ENCODE peak calls at places on chromosome 18, in six cellular contexts. A is stimulated activated CD8-positive, alpha-beta memory T cell treated with anti-CD3 and anti-CD28 coated beads, Interleukin-15, amount 100 ng/mL, for 48 hours; E is NAMALWA; O is iPS-NIHi11; S is COR-L47; Q is M059J. I is an unnamed sample.

GRCh38 chr18:10213526-10213925 is 240.9 kb upstream of the APCDD1 start:
- DNase-seq in A (no peak), E (peak), O (no peak), S (peak), Q (peak), I (no peak)

GRCh38 chr18:36402765-36403396 is 105.4 kb downstream of the FHOD3 start:
- DNase-seq in A (no peak), E (peak), O (peak), S (no peak), Q (no peak), I (no peak)

GRCh38 chr18:3330622-3331021 is 68.7 kb downstream of the MYL12B start:
- DNase-seq in A (no peak), E (no peak), O (no peak), S (no peak), Q (no peak), I (no peak)

GRCh38 chr18:31683106-31683505 is 1.3 kb downstream of the B4GALT6 start:
- DNase-seq in A (no peak), E (no peak), O (no peak), S (no peak), Q (no peak), I (no peak)

GRCh38 chr18:46712406-46712805 is 44.4 kb downstream of the ST8SIA5 start:
- DNase-seq in A (no peak), E (no peak), O (no peak), S (no peak), Q (peak), I (no peak)

GRCh38 chr18:74485860-74486849 is 10.0 kb upstream of the CNDP2 start:
- DNase-seq in A (no peak), E (no peak), O (no peak), S (no peak), Q (no peak), I (no peak)

GRCh38 chr18:73842795-73843394 is 304.7 kb downstream of the FBXO15 start:
- DNase-seq in A (no peak), E (peak), O (peak), S (peak), Q (peak), I (peak)

GRCh38 chr18:2894841-2895370 is 48.1 kb downstream of the EMILIN2 start:
- DNase-seq in A (no peak), E (no peak), O (no peak), S (no peak), Q (no peak), I (no peak)

GRCh38 chr18:9629709-9630108 is 15.3 kb upstream of the PPP4R1 start:
- DNase-seq in A (no peak), E (no peak), O (no peak), S (no peak), Q (no peak), I (no peak)

GRCh38 chr18:13026583-13027270 is 35.6 kb downstream of the CEP192 start:
- DNase-seq in A (no peak), E (no peak), O (no peak), S (no peak), Q (peak), I (no peak)

GRCh38 chr18:73790582-73790981 is 357.1 kb downstream of the FBXO15 start:
- DNase-seq in A (no peak), E (no peak), O (no peak), S (no peak), Q (no peak), I (no peak)

GRCh38 chr18:24499814-24500601 is 39.6 kb downstream of the HRH4 start:
- DNase-seq in A (no peak), E (no peak), O (no peak), S (no peak), Q (peak), I (no peak)

GRCh38 chr18:79787527-79788095 is 10.1 kb upstream of the KCNG2 start:
- DNase-seq in A (no peak), E (no peak), O (no peak), S (no peak), Q (no peak), I (no peak)

GRCh38 chr18:44130365-44130942 is 550.2 kb upstream of the SETBP1 start:
- DNase-seq in A (no peak), E (peak), O (peak), S (peak), Q (peak), I (peak)

GRCh38 chr18:12559319-12559718 is 98.6 kb downstream of the SPIRE1 start:
- DNase-seq in A (no peak), E (no peak), O (no peak), S (no peak), Q (no peak), I (no peak)

GRCh38 chr18:77078671-77079070 is 53.9 kb downstream of the MBP start:
- DNase-seq in A (no peak), E (no peak), O (no peak), S (no peak), Q (peak), I (no peak)

GRCh38 chr18:53070706-53071105 is 730.7 kb downstream of the DCC start:
- DNase-seq in A (no peak), E (no peak), O (no peak), S (no peak), Q (no peak), I (no peak)

GRCh38 chr18:57121542-57122112 is 25.3 kb upstream of the BOD1L2 start:
- DNase-seq in A (no peak), E (no peak), O (peak), S (no peak), Q (no peak), I (no peak)

GRCh38 chr18:47983055-47983454 is 52.6 kb upstream of the SMAD2 start:
- DNase-seq in A (no peak), E (no peak), O (no peak), S (no peak), Q (no peak), I (no peak)

GRCh38 chr18:68431922-68432198 is 283.0 kb downstream of the TMX3 start:
- DNase-seq in A (no peak), E (no peak), O (no peak), S (no peak), Q (no peak), I (no peak)

I was measured in SK-N-SH.